ENCODE peak calls at places on chromosomes 16 and 17, in eight cellular contexts. O is BE2C; B is heart left ventricle; I is cardiac muscle cell; Z is fibroblast of lung; T is mammary epithelial cell; W is OCI-LY7; M is CD8-positive, alpha-beta T cell. J is an unnamed sample.

GRCh38 chr17:77891602-77892001 is 66.9 kb upstream of the TNRC6C start:
- DNase-seq in O (no peak), B (no peak), T (no peak), W (no peak), Z (no peak), I (no peak), M (no peak), J (no peak)

GRCh38 chr16:88857728-88858339 is 907 bp downstream of the TRAPPC2L start:
- DNase-seq in Z (peak; percentile 76), T (peak; percentile 52), O (peak; percentile 85), B (peak; percentile 73), I (peak; percentile 84), W (peak; percentile 80), M (peak; percentile 79), J (peak; percentile 86)

GRCh38 chr17:40311575-40311974 is 2.6 kb downstream of the RARA start:
- DNase-seq in T (peak; percentile 51), M (peak; percentile 48), W (no peak), O (peak; percentile 61), B (peak; percentile 66), I (no peak), Z (no peak), J (no peak)

GRCh38 chr16:12158428-12158827 is 181.9 kb downstream of the SNX29 start:
- DNase-seq in O (no peak), B (no peak), W (no peak), M (no peak), I (no peak), T (peak; percentile 83), Z (peak; percentile 92), J (no peak)

GRCh38 chr16:11253009-11253994 is 2.7 kb downstream of the SOCS1 start:
- DNase-seq in B (no peak), W (peak; percentile 35), O (no peak), Z (peak; percentile 73), I (no peak), T (peak; percentile 25), M (peak; percentile 58), J (no peak)

GRCh38 chr17:67891481-67892119 is 66.3 kb downstream of the BPTF start:
- DNase-seq in W (no peak), I (peak; percentile 7), Z (peak; percentile 67), M (no peak), O (peak; percentile 67), B (no peak), T (peak; percentile 5), J (peak; percentile 32)

GRCh38 chr16:30458561-30459394 is 13.1 kb upstream of the SEPHS2 start:
- DNase-seq in I (no peak), W (peak; percentile 84), O (no peak), M (peak; percentile 88), Z (no peak), T (no peak), B (peak; percentile 52), J (peak; percentile 87)

GRCh38 chr16:57356547-57356946 is 2.0 kb upstream of the CCL22 start:
- DNase-seq in T (no peak), I (no peak), M (no peak), W (no peak), B (no peak), O (no peak), Z (no peak), J (no peak)

DNA sequence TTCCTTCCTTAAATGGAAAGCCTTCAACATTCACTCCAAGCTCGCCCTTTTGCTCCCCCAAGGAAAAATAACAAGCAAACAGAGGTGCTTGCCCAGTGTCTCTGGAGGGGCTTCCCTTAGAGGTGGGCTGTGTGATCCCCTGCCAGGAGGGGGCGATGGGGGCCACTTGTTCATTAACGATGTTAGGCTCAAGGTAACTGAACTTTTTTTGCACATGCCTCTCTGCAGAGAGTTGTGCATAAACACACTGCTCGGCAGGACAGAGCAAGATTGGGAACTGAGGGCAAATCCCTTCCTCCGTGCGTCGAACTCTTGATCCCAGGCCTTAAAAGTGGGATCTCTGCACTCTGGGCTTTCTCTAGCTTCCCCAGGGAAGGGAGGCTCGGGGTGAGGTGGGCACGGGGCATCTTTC is 15.5 kb upstream of the NAGLU start:
- DNase-seq in M (peak; percentile 63), B (no peak), T (no peak), W (peak; percentile 38), O (peak; percentile 59), I (no peak), Z (no peak), J (no peak)
- TF ChIP-seq CTCF in M (no peak), B (no peak), T (peak; percentile 33), W (peak; percentile 78), O (peak; percentile 58), I (peak; percentile 29), Z (no peak), J (no peak)

GRCh38 chr17:43529977-43530302 is 16.2 kb downstream of the ETV4 start:
- DNase-seq in B (no peak), T (no peak), I (no peak), W (no peak), O (no peak), Z (no peak), M (no peak), J (no peak)

GRCh38 chr17:43528988-43529814 is 16.9 kb downstream of the ETV4 start:
- DNase-seq in M (no peak), B (no peak), W (no peak), I (no peak), T (no peak), Z (no peak), O (no peak), J (no peak)

GRCh38 chr17:43528319-43528987 is 17.7 kb downstream of the ETV4 start:
- DNase-seq in O (peak; percentile 27), Z (no peak), W (no peak), T (no peak), B (peak; percentile 46), I (no peak), M (no peak), J (peak; percentile 58)

GRCh38 chr17:43524945-43525575 is 21.1 kb downstream of the ETV4 start:
- DNase-seq in W (no peak), I (no peak), M (no peak), Z (no peak), O (no peak), T (no peak), B (no peak), J (no peak)

DNA sequence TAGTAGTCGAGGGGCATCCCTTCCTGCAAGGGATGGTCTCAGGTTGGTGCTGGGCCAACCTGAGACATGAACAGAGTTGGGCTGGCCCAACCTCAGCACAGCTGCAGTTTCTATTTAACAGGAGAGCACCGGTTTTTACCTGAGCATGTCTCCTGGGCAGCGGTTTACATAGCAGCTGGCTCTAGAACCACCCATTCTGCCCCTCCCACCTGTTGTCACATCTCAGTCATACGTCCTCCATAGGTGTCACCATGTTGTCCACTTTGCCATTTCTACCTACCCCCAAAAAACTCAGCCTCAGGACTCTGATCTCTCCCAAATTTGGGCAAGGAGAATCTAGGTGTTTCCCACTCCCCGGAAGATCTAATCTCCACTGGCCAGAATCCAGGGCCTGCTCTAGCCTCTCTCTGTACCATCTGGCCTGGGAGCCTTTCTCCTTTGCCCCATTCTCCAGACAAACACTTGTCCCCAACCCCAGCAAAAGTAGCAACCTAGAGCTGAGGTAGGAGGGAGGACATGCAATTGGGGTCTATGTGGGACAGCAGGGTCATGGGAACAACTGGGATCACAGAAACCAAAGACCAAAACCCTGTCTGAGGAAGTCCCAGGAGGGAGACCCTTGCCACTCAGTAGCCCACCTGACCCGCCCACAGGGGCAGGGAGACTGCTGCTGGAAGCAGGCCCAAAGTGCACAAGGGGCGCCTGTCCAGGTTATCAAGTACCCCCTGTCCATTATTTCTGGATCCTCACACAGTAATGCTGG is 19.1 kb downstream of the ETV4 start:
- DNase-seq in W (no peak), I (no peak), M (no peak), T (no peak), Z (no peak), B (no peak), O (no peak), J (no peak)
- H3K36me3 ChIP-seq in W (peaks cover 39% of the 10 kb centered on the region), I (peaks cover 19% of the 10 kb centered on the region), M (peaks cover 28% of the 10 kb centered on the region), T (peaks cover 14% of the 10 kb centered on the region), Z (peaks cover 7% of the 10 kb centered on the region), B (peaks cover 65% of the 10 kb centered on the region), O (peaks cover 34% of the 10 kb centered on the region), J (peaks cover 8% of the 10 kb centered on the region)

GRCh38 chr16:67191410-67191994 is 453 bp upstream of the E2F4 start:
- DNase-seq in I (no peak), W (no peak), T (no peak), Z (no peak), B (no peak), O (no peak), M (no peak), J (no peak)

GRCh38 chr16:67188798-67189197 is 1.1 kb downstream of the EXOC3L1 start:
- DNase-seq in T (no peak), M (no peak), Z (no peak), W (no peak), B (no peak), I (no peak), O (no peak), J (no peak)

GRCh38 chr16:67190448-67191399 is 788 bp upstream of the EXOC3L1 start:
- DNase-seq in T (no peak), I (no peak), M (no peak), Z (peak; percentile 63), O (no peak), B (no peak), W (no peak), J (no peak)

GRCh38 chr16:67191995-67192681 is at the start of gene E2F4:
- DNase-seq in O (peak; percentile 93), T (peak; percentile 87), B (peak; percentile 93), M (peak; percentile 90), I (peak; percentile 96), Z (peak; percentile 91), W (peak; percentile 96), J (peak; percentile 91)

DNA sequence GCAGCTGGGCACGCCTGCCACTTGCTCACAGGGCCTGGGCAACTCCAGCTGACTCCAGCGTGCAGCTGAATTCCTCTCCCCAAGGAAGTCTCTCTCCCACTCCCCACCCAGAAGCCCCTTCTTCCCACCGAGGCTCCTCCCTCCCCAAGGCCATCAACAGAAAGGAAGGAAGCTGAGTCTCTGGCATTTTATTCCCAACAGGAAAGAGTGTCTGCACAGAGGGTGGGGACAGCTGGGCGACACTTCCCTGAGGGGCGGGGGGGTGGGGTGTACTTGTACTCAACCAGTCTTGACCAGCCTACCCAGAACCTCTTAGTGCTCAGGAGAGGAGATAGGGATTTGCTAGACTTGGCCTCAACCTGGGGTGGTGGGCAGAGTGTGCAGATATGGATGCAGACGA is at the start of gene EXOC3L1:
- DNase-seq in O (no peak), M (no peak), W (no peak), Z (no peak), B (no peak), T (no peak), I (no peak), J (no peak)
- H3K4me1 ChIP-seq in O (peaks cover 3% of the 10 kb centered on the region), M (peaks cover 36% of the 10 kb centered on the region), W (peaks cover 19% of the 10 kb centered on the region), Z (peaks cover 25% of the 10 kb centered on the region), B (peaks cover 43% of the 10 kb centered on the region), T (peaks cover 35% of the 10 kb centered on the region), I (peaks cover 7% of the 10 kb centered on the region), J (peaks cover 30% of the 10 kb centered on the region)

GRCh38 chr16:48905632-48906031 is 295.7 kb upstream of the N4BP1 start:
- DNase-seq in M (no peak), Z (no peak), W (no peak), T (no peak), B (no peak), I (no peak), O (no peak), J (no peak)

GRCh38 chr16:48903054-48903453 is 293.1 kb upstream of the N4BP1 start:
- DNase-seq in T (no peak), B (no peak), O (no peak), Z (no peak), M (no peak), I (no peak), W (no peak), J (no peak)

GRCh38 chr16:48899500-48899899 is 289.5 kb upstream of the N4BP1 start:
- DNase-seq in I (no peak), Z (no peak), B (no peak), T (no peak), O (no peak), M (no peak), W (no peak), J (no peak)

GRCh38 chr16:48904333-48904732 is 294.4 kb upstream of the N4BP1 start:
- DNase-seq in W (no peak), I (no peak), O (no peak), T (no peak), Z (no peak), M (no peak), B (no peak), J (no peak)

GRCh38 chr16:48901712-48902374 is 291.9 kb upstream of the N4BP1 start:
- DNase-seq in O (no peak), Z (peak; percentile 0), B (no peak), T (no peak), M (no peak), I (peak; percentile 51), W (peak; percentile 27), J (no peak)
- TF ChIP-seq CTCF in O (no peak), Z (peak; percentile 6), B (no peak), T (no peak), M (no peak), I (no peak), W (no peak), J (no peak)